ENCODE peak calls at places on chromosomes 7 and 10, in five cellular contexts. P is stimulated activated CD4-positive, alpha-beta T cell treated with anti-CD3 and anti-CD28 coated beads, TNF-alpha, amount 100 ng/mL, for 1 hour; I is stomach; V is fibroblast of mammary gland; E is T follicular helper cell. X is an unnamed sample.

GRCh38 chr10:24866615-24867583 is 85.5 kb downstream of the PRTFDC1 start:
- DNase-seq in P (no peak), E (no peak), V (peak; percentile 86), I (peak; percentile 41), X (peak; percentile 46)

GRCh38 chr7:149239345-149240143 is at the start of gene ZNF212:
- DNase-seq in V (peak; percentile 82), P (peak; percentile 69), I (peak; percentile 92), E (peak; percentile 81), X (peak; percentile 97)

GRCh38 chr7:133112976-133113375 is 31.1 kb upstream of the CHCHD3 start:
- DNase-seq in P (no peak), I (no peak), V (no peak), E (no peak), X (no peak)

GRCh38 chr7:88040694-88041093 is 106.6 kb downstream of the ADAM22 start:
- DNase-seq in P (no peak), E (no peak), I (no peak), V (peak; percentile 77), X (no peak)

GRCh38 chr10:122186822-122187810 is 84.0 kb upstream of the BTBD16 start:
- DNase-seq in E (no peak), P (no peak), V (no peak), I (no peak), X (no peak)

GRCh38 chr7:33418251-33418701 is 288.9 kb downstream of the BBS9 start:
- DNase-seq in P (no peak), I (no peak), E (no peak), V (peak; percentile 84), X (peak; percentile 60)

GRCh38 chr10:44576715-44577191 is 191.9 kb upstream of the CXCL12 start:
- DNase-seq in P (no peak), V (no peak), E (no peak), I (no peak), X (no peak)

GRCh38 chr7:114931656-114932011 is 9.7 kb downstream of the MDFIC start:
- DNase-seq in I (no peak), E (peak; percentile 3), V (no peak), P (no peak), X (no peak)

GRCh38 chr7:50822716-50823115 is 40.0 kb upstream of the GRB10 start:
- DNase-seq in V (no peak), I (no peak), E (no peak), P (no peak), X (no peak)

X was measured in H9.